ENCODE peak calls at places on chromosomes 2 and 18, in seven cellular contexts. S, K, R, P, G, N and J are unnamed samples.

GRCh38 chr18:40810371-40810770 is 1144.7 kb upstream of the PIK3C3 start:
- DNase-seq in K (peak; percentile 12), R (no peak), P (peak; percentile 6), G (no peak), N (peak; percentile 47), S (peak; percentile 5), J (no peak)

GRCh38 chr18:70422061-70422965 is 133.5 kb downstream of the SOCS6 start:
- DNase-seq in N (peak; percentile 97), P (peak; percentile 95), K (peak; percentile 96), R (peak; percentile 80), G (peak; percentile 67), S (peak; percentile 94), J (peak; percentile 91)

GRCh38 chr18:49167084-49167483 is 216.3 kb upstream of the SMAD7 start:
- DNase-seq in G (no peak), N (no peak), K (no peak), R (no peak), P (no peak), S (no peak), J (no peak)

GRCh38 chr2:30225131-30225762 is 6.1 kb upstream of the LBH start:
- DNase-seq in G (no peak), R (no peak), K (no peak), S (peak; percentile 83), P (peak; percentile 65), N (peak; percentile 52), J (peak; percentile 23)

GRCh38 chr2:24015562-24016375 is 5.9 kb downstream of the MFSD2B start:
- DNase-seq in N (peak; percentile 96), P (peak; percentile 64), R (no peak), G (peak; percentile 77), S (peak; percentile 87), K (peak; percentile 79), J (peak; percentile 88)

GRCh38 chr18:389658-390357 is 110.7 kb downstream of the COLEC12 start:
- DNase-seq in N (no peak), R (no peak), P (peak; percentile 74), G (no peak), S (peak; percentile 75), K (no peak), J (no peak)

GRCh38 chr2:180709392-180710145 is 270.8 kb upstream of the UBE2E3 start:
- DNase-seq in K (no peak), R (no peak), P (no peak), S (no peak), G (no peak), N (no peak), J (no peak)

GRCh38 chr2:145190031-145190703 is 670.2 kb upstream of the ZEB2 start:
- DNase-seq in P (no peak), R (no peak), N (peak; percentile 50), K (peak; percentile 9), G (no peak), S (no peak), J (no peak)

GRCh38 chr2:20576598-20577115 is 74.2 kb downstream of the HS1BP3 start:
- DNase-seq in N (peak; percentile 36), P (no peak), G (no peak), K (no peak), S (no peak), R (no peak), J (no peak)

GRCh38 chr2:2251255-2251654 is 79.8 kb downstream of the MYT1L start:
- DNase-seq in K (no peak), R (no peak), N (no peak), S (no peak), G (no peak), P (no peak), J (no peak)

GRCh38 chr2:150143087-150143536 is 344.4 kb downstream of the RND3 start:
- DNase-seq in S (no peak), N (peak; percentile 93), K (peak; percentile 39), G (no peak), R (no peak), P (peak; percentile 58), J (peak; percentile 77)

GRCh38 chr2:8862230-8862629 is 24.8 kb upstream of the KIDINS220 start:
- DNase-seq in R (no peak), K (no peak), P (no peak), N (no peak), S (no peak), G (no peak), J (no peak)

GRCh38 chr18:63949068-63949737 is at the start of gene HMSD:
- DNase-seq in R (peak; percentile 61), N (peak; percentile 42), S (peak; percentile 22), G (peak; percentile 53), P (peak; percentile 50), K (no peak), J (no peak)

GRCh38 chr2:48417843-48418838 is 111.8 kb upstream of the STON1 start:
- DNase-seq in P (no peak), S (no peak), K (no peak), R (no peak), G (no peak), N (no peak), J (no peak)

GRCh38 chr2:230798769-230799399 is 65.9 kb upstream of the ITM2C start:
- DNase-seq in S (peak; percentile 59), P (peak; percentile 70), K (peak; percentile 44), N (peak; percentile 73), G (peak; percentile 22), R (no peak), J (peak; percentile 56)

GRCh38 chr2:143844986-143845385 is 674.9 kb downstream of the ZEB2 start:
- DNase-seq in G (no peak), K (peak; percentile 9), S (peak; percentile 9), N (no peak), P (no peak), R (no peak), J (no peak)

GRCh38 chr2:151827564-151828142 is 568 bp downstream of the ARL5A start:
- DNase-seq in S (peak; percentile 21), G (peak; percentile 15), N (peak; percentile 29), K (no peak), P (peak; percentile 31), R (no peak), J (no peak)

DNA sequence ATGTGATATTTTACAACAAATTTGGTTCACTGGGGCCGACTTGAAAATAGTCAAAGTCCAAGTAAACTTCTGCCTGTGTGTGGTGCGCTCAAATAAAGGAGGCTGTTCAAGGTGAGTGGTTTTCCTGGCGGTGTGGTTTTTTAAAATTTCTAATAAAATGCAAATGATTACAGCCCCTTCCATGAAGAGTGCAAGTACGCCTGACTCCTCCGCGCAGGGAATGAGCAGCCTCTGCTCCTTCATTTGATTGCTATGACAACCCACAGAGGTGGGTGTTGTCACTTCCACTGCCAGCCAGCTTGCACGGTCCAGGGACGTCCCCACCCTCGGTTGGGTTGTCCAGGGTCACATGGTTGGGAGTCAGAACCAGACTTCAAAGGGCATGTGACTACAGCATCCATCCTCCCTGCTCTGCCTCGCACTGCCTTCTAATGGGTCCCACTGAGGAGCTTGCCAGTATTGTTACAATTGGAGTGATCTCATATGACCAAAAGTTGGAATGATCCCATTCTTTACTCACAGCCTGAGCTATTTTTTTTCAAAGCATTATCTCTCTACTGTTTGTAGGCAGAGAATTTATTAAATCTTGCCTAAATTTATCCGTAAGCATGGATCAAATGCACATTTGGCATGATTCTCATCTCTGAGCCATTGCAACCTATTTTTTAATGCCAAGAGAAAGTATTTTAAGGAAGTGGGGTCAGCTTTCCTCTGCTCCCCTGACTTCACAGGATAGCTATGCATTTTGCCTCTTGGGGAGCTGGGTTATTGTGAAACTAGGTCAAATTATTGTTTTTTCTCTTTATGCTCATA is 121.3 kb downstream of the AGAP1 start:
- DNase-seq in K (peak; percentile 83), S (peak; percentile 88), G (no peak), P (peak; percentile 48), N (peak; percentile 90), R (no peak), J (peak; percentile 62)
- TF ChIP-seq CTCF in K (no peak), S (no peak), G (no peak), P (no peak), N (no peak), R (no peak), J (no peak)

GRCh38 chr18:75215663-75216062 is 5.1 kb downstream of the TSHZ1 start:
- DNase-seq in R (no peak), K (no peak), P (peak; percentile 6), N (no peak), S (no peak), G (no peak), J (no peak)

GRCh38 chr18:75218524-75218923 is 7.9 kb downstream of the TSHZ1 start:
- DNase-seq in P (no peak), K (no peak), R (no peak), S (no peak), G (no peak), N (no peak), J (no peak)

GRCh38 chr18:75216212-75216925 is 5.8 kb downstream of the TSHZ1 start:
- DNase-seq in G (no peak), K (no peak), S (no peak), N (no peak), R (no peak), P (peak; percentile 35), J (no peak)

GRCh38 chr18:75218064-75218463 is 7.5 kb downstream of the TSHZ1 start:
- DNase-seq in N (no peak), S (no peak), G (no peak), R (no peak), P (no peak), K (no peak), J (no peak)

GRCh38 chr18:75216926-75217303 is 6.3 kb downstream of the TSHZ1 start:
- DNase-seq in G (no peak), S (no peak), P (no peak), R (no peak), N (no peak), K (no peak), J (no peak)
- TF ChIP-seq CTCF in G (no peak), S (no peak), P (no peak), R (no peak), N (no peak), K (no peak), J (no peak)

GRCh38 chr2:95379616-95379925 is 22.9 kb upstream of the FAHD2A start:
- DNase-seq in G (peak; percentile 19), R (no peak), N (no peak), P (no peak), K (no peak), S (no peak), J (no peak)
- TF ChIP-seq CTCF in G (no peak), R (no peak), N (peak; percentile 16), P (peak; percentile 41), K (peak; percentile 5), S (no peak), J (peak; percentile 58)

GRCh38 chr18:9147440-9148238 is 11.1 kb downstream of the ANKRD12 start:
- DNase-seq in S (peak; percentile 79), G (peak; percentile 41), N (peak; percentile 88), K (peak; percentile 60), P (peak; percentile 79), R (no peak), J (peak; percentile 73)

GRCh38 chr18:9153281-9153680 is 16.7 kb downstream of the ANKRD12 start:
- DNase-seq in P (no peak), S (no peak), N (peak; percentile 10), R (no peak), K (no peak), G (no peak), J (no peak)

GRCh38 chr18:9146224-9146623 is 9.6 kb downstream of the ANKRD12 start:
- DNase-seq in P (no peak), G (no peak), K (no peak), N (no peak), R (no peak), S (no peak), J (no peak)

GRCh38 chr18:9150116-9150515 is 13.5 kb downstream of the ANKRD12 start:
- DNase-seq in S (no peak), N (no peak), K (no peak), P (no peak), G (no peak), R (no peak), J (no peak)

DNA sequence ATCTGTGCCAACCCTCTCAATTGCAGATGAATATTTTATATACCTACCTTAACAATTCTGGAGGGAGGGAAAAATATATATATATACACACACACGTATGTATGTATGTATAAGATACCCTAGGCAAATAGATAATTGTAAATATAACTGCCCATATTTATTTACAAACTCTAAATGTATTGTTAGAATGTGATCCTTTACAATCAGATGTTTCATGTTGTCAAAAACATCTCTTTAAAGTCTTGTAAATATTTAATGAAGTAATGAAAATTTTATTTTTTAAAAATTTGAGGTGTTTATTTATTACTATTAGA is 11.6 kb downstream of the ANKRD12 start:
- DNase-seq in G (no peak), K (no peak), P (no peak), S (no peak), N (no peak), R (no peak), J (no peak)
- TF ChIP-seq CTCF in G (no peak), K (no peak), P (no peak), S (no peak), N (no peak), R (no peak), J (peak; percentile 4)